ENCODE peak calls at places on chromosomes 11 and 22, in seven cellular contexts. S, P, O, Q, N, B and F are unnamed samples.

GRCh38 chr11:93234602-93235207 is 36.9 kb upstream of the SLC36A4 start:
- DNase-seq in B (peak; percentile 83), P (peak; percentile 84), O (peak; percentile 81), S (peak; percentile 64), N (peak; percentile 78), Q (peak; percentile 78), F (peak; percentile 44)

GRCh38 chr11:44770401-44770800 is 43.6 kb downstream of the TSPAN18 start:
- DNase-seq in P (no peak), B (no peak), S (peak; percentile 5), O (no peak), N (peak; percentile 15), Q (no peak), F (no peak)

GRCh38 chr22:39727541-39727940 is 157.0 kb downstream of the CACNA1I start:
- DNase-seq in B (no peak), O (no peak), Q (no peak), P (no peak), N (no peak), S (no peak), F (peak; percentile 3)

GRCh38 chr11:10394229-10395100 is 60.6 kb upstream of the AMPD3 start:
- DNase-seq in N (no peak), O (no peak), P (no peak), S (no peak), B (no peak), Q (no peak), F (no peak)

GRCh38 chr11:116171271-116172140 is 601.3 kb downstream of the BUD13 start:
- DNase-seq in N (peak; percentile 20), S (no peak), B (no peak), Q (no peak), P (no peak), O (no peak), F (no peak)

GRCh38 chr22:36579441-36579840 is 50.5 kb upstream of the EIF3D start:
- DNase-seq in Q (no peak), S (no peak), P (no peak), B (no peak), N (no peak), O (no peak), F (no peak)

GRCh38 chr11:58058276-58059010 is 27.7 kb downstream of the OR6Q1 start:
- DNase-seq in B (no peak), S (no peak), N (no peak), Q (no peak), P (no peak), O (no peak), F (no peak)

GRCh38 chr11:507727-508515 is 879 bp upstream of the RNH1 start:
- DNase-seq in Q (no peak), S (no peak), O (no peak), N (no peak), P (no peak), B (no peak), F (no peak)

GRCh38 chr11:61023086-61024035 is 51.9 kb downstream of the CD6 start:
- DNase-seq in B (no peak), P (peak; percentile 45), S (no peak), N (no peak), O (no peak), Q (no peak), F (no peak)

GRCh38 chr11:87176044-87176443 is 138.3 kb downstream of the TMEM135 start:
- DNase-seq in P (no peak), O (no peak), S (no peak), B (no peak), N (no peak), Q (no peak), F (no peak)

GRCh38 chr22:35543702-35544101 is 3.1 kb downstream of the RASD2 start:
- DNase-seq in P (no peak), S (no peak), N (no peak), O (no peak), B (no peak), Q (no peak), F (no peak)

GRCh38 chr11:119012629-119013170 is 5.4 kb downstream of the RPS25 start:
- DNase-seq in P (no peak), N (no peak), Q (no peak), S (no peak), O (no peak), B (no peak), F (no peak)
- H3K36me3 ChIP-seq in P (peaks cover 84% of the 10 kb centered on the region), N (peaks cover 2% of the 10 kb centered on the region), Q (peaks cover 12% of the 10 kb centered on the region), S (no peaks in the 10 kb centered on the region), O (peaks cover 86% of the 10 kb centered on the region), B (peaks cover 63% of the 10 kb centered on the region), F (peaks cover 53% of the 10 kb centered on the region)

GRCh38 chr22:47797546-47797945 is 1035.1 kb downstream of the TBC1D22A start:
- DNase-seq in S (no peak), N (no peak), O (no peak), Q (no peak), P (no peak), B (no peak), F (peak; percentile 31)
- H3K9me3 ChIP-seq in S (no peaks in the 10 kb centered on the region), N (no peaks in the 10 kb centered on the region), O (no peaks in the 10 kb centered on the region), Q (no peaks in the 10 kb centered on the region), P (no peaks in the 10 kb centered on the region), B (no peaks in the 10 kb centered on the region), F (no peaks in the 10 kb centered on the region)

DNA sequence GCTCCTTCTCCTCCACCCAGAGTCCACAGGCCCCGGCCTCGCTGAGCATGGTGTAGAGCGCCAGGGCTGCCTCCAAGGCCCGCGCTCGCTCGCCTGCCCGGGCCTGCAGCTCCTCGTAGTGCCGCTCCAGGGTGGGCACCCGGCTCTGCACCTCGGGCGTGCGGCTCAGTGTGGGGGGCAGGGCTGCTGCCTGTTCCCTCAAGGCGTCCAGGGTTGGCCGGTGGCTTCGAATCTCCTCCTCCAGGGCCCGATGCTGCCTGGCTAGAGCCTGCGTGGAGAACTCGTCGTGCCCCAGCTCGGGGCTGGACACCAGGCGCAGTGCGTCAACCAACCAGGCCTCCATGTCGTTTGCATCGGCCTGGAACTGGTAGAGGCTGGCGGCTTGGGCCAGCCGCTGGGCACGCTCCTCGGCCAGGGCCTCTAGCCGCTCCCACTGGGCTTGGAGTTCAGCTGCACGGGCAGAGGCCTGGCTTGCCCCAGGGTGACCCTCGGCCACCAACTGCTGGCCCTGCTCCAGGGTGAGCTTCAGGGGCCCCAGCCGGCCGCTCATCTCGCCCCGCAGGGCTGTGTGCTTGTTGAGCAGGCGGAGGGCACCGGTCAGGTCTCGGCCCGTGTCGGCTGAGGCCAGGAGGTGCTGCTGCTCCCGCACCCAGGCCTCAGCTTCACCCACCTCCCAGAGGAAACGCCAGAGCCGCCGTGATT is 24.2 kb downstream of the SPTBN2 start:
- DNase-seq in B (no peak), O (no peak), P (no peak), Q (no peak), S (no peak), N (no peak), F (no peak)
- H3K36me3 ChIP-seq in B (peaks cover 93% of the 10 kb centered on the region), O (no peaks in the 10 kb centered on the region), P (no peaks in the 10 kb centered on the region), Q (no peaks in the 10 kb centered on the region), S (no peaks in the 10 kb centered on the region), N (peaks cover under 1% of the 10 kb centered on the region), F (no peaks in the 10 kb centered on the region)

DNA sequence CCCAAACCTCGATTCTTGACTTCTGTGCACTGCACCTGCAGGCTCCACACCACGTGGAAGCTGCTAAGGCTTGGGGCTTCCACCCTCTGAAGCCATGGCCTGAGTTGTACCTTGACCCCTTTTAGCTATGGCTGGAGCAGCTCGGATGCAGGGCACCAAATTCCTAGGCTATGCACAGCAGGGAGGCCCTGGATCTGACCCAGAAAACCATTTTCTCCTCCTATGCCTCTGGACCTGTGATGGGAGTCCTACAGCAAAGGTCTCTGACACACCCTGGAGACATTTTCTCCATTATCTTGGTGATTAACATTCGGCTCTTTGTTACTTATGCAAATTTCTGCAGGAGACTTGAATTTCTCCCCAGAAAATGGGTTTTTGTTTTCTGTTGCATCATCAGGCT is 309.2 kb upstream of the DDI1 start:
- DNase-seq in Q (no peak), S (no peak), N (no peak), B (no peak), P (no peak), O (no peak), F (no peak)
- H3K9me3 ChIP-seq in Q (no peaks in the 10 kb centered on the region), S (no peaks in the 10 kb centered on the region), N (no peaks in the 10 kb centered on the region), B (peaks cover 6% of the 10 kb centered on the region), P (no peaks in the 10 kb centered on the region), O (no peaks in the 10 kb centered on the region), F (no peaks in the 10 kb centered on the region)

GRCh38 chr22:20628081-20628939 is 120.9 kb downstream of the MED15 start:
- DNase-seq in P (no peak), S (no peak), N (no peak), B (no peak), O (no peak), Q (no peak), F (no peak)
- H3K36me3 ChIP-seq in P (no peaks in the 10 kb centered on the region), S (no peaks in the 10 kb centered on the region), N (no peaks in the 10 kb centered on the region), B (no peaks in the 10 kb centered on the region), O (no peaks in the 10 kb centered on the region), Q (no peaks in the 10 kb centered on the region), F (no peaks in the 10 kb centered on the region)

DNA sequence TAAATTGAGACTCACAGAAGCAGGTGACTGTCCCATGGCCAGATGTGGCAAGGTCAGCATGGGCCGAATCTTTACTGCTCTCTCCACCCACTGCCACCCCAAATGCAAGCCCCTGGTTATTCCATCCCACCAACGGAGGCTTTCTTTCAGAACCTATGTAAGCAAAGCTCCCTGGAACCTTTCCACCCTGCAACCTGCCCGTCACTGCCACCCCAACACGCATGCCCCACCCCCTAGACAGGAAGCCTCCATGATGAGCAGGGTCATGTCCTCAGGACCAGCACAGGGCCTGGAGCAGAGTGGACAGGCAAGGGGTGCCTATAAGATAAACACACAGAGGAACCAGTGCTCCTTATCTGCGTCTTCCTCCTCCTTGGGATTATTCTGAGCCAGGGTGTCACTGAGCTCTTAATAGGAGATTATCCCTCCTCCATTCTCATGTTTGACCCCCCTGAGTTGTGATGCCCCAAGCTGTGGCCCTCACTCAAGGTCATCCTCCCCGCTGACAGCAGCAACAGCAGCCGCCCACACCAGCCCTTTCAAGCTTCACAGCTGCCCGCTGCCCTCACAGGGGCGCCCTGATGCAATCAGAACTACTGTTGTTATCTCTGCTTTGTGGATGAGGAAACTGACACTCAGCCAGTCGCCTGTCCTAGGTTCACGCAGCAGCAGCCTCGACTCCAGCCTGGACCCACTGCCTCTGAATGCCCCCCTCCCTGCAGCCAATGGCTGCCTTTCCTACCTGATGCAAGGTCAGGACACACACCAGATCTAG is 647.2 kb downstream of the TBC1D22A start:
- DNase-seq in S (no peak), O (no peak), N (no peak), P (no peak), Q (no peak), B (peak; percentile 90), F (no peak)
- H3K9me3 ChIP-seq in S (no peaks in the 10 kb centered on the region), O (no peaks in the 10 kb centered on the region), N (no peaks in the 10 kb centered on the region), P (no peaks in the 10 kb centered on the region), Q (no peaks in the 10 kb centered on the region), B (no peaks in the 10 kb centered on the region), F (no peaks in the 10 kb centered on the region)

GRCh38 chr22:19352766-19353165 is 61.2 kb upstream of the CLTCL1 start:
- DNase-seq in Q (no peak), S (no peak), B (no peak), P (peak; percentile 48), O (no peak), N (no peak), F (no peak)
- H3K36me3 ChIP-seq in Q (peaks cover 8% of the 10 kb centered on the region), S (no peaks in the 10 kb centered on the region), B (peaks cover 74% of the 10 kb centered on the region), P (peaks cover 100% of the 10 kb centered on the region), O (peaks cover 87% of the 10 kb centered on the region), N (peaks cover 26% of the 10 kb centered on the region), F (peaks cover 83% of the 10 kb centered on the region)